ENCODE peak calls at places on chromosomes 16 and 17, in seven cellular contexts. R is ecto neural progenitor cell, U is mucosa of gallbladder, G is NCI-H69, E is H7, V is iris pigment epithelial cell, S is A673. C is an unnamed sample.

GRCh38 chr16:86625821-86626220 is 47.5 kb downstream of the FOXL1 start:
- DNase-seq in R (no peak), U (no peak), G (no peak), E (no peak), V (no peak), S (no peak), C (no peak)

GRCh38 chr16:55466209-55466608 is 12.8 kb upstream of the MMP2 start:
- DNase-seq in R (no peak), U (no peak), G (no peak), E (no peak), V (no peak), S (no peak), C (no peak)

GRCh38 chr17:67829331-67829730 is 4.0 kb downstream of the BPTF start:
- DNase-seq in R (peak; percentile 26), U (no peak), G (no peak), E (no peak), V (no peak), S (no peak), C (no peak)

GRCh38 chr17:18026408-18026776 is 12.6 kb downstream of the ATPAF2 start:
- DNase-seq in R (no peak), U (no peak), G (peak; percentile 92), E (no peak), V (peak; percentile 82), S (peak; percentile 91), C (peak; percentile 97)

GRCh38 chr17:59479141-59479540 is 86.3 kb upstream of the DHX40 start:
- DNase-seq in R (no peak), U (no peak), G (peak; percentile 86), E (no peak), V (no peak), S (peak; percentile 46), C (no peak)

GRCh38 chr17:4617590-4618356 is 23.7 kb downstream of the ALOX15 start:
- DNase-seq in R (no peak), U (no peak), G (no peak), E (peak; percentile 64), V (no peak), S (no peak), C (no peak)

GRCh38 chr17:74833501-74834361 is 26.0 kb downstream of the GRIN2C start:
- DNase-seq in R (peak; percentile 78), U (peak; percentile 17), G (peak; percentile 71), E (no peak), V (peak; percentile 49), S (no peak), C (peak; percentile 20)

GRCh38 chr17:38444151-38444550 is 15.9 kb downstream of the ARHGAP23 start:
- DNase-seq in R (peak; percentile 89), U (peak; percentile 47), G (peak; percentile 86), E (peak; percentile 92), V (peak; percentile 59), S (peak; percentile 67), C (peak; percentile 82)

GRCh38 chr16:35744084-35744483 is 2284.7 kb downstream of the TP53TG3F start:
- DNase-seq in R (no peak), U (peak; percentile 6), G (no peak), E (no peak), V (no peak), S (no peak), C (no peak)

GRCh38 chr16:27190316-27190871 is 12.9 kb upstream of the KDM8 start:
- DNase-seq in R (no peak), U (no peak), G (no peak), E (no peak), V (no peak), S (no peak), C (no peak)

GRCh38 chr17:8338806-8339205 is 834 bp upstream of the ODF4 start:
- DNase-seq in R (no peak), U (no peak), G (peak; percentile 4), E (no peak), V (no peak), S (no peak), C (no peak)

GRCh38 chr17:17155568-17155967 is 50.6 kb downstream of the PLD6 start:
- DNase-seq in R (no peak), U (no peak), G (no peak), E (no peak), V (no peak), S (no peak), C (no peak)

C was measured in NCI-H1694.